ENCODE peak calls at places on chromosomes 5 and 9, in five cellular contexts. L, V, U, P and J are unnamed samples.

GRCh38 chr9:35960029-35960655 is 2.2 kb upstream of the OR2S2 start:
- DNase-seq in L (no peak), V (peak), U (no peak), P (peak), J (no peak)

GRCh38 chr5:135871268-135871895 is 24.3 kb downstream of the IL9 start:
- DNase-seq in L (no peak), V (no peak), U (no peak), P (no peak), J (no peak)

GRCh38 chr9:109506097-109506712 is 8.1 kb upstream of the PTPN3 start:
- DNase-seq in L (no peak), V (no peak), U (no peak), P (no peak), J (no peak)

GRCh38 chr9:82939451-82939850 is 123.5 kb downstream of the RASEF start:
- DNase-seq in L (peak), V (no peak), U (no peak), P (no peak), J (peak)

GRCh38 chr9:71941998-71942567 is 30.6 kb downstream of the C9orf85 start:
- DNase-seq in L (no peak), V (peak), U (no peak), P (no peak), J (no peak)

GRCh38 chr9:85528607-85529006 is 213.1 kb downstream of the AGTPBP1 start:
- DNase-seq in L (no peak), V (no peak), U (no peak), P (no peak), J (no peak)

GRCh38 chr9:72271617-72272478 is 93.2 kb downstream of the ZFAND5 start:
- DNase-seq in L (peak), V (peak), U (peak), P (peak), J (peak)

GRCh38 chr5:90741022-90741564 is 182.5 kb downstream of the ADGRV1 start:
- DNase-seq in L (no peak), V (no peak), U (no peak), P (no peak), J (no peak)

GRCh38 chr5:56749842-56750241 is 65.5 kb upstream of the MAP3K1 start:
- DNase-seq in L (no peak), V (no peak), U (no peak), P (no peak), J (no peak)

GRCh38 chr5:133531634-133532033 is 80.7 kb downstream of the FSTL4 start:
- DNase-seq in L (no peak), V (peak), U (no peak), P (no peak), J (no peak)

GRCh38 chr9:126228779-126229444 is 97.7 kb upstream of the MVB12B start:
- DNase-seq in L (peak), V (peak), U (peak), P (peak), J (peak)

GRCh38 chr5:92836861-92837755 is 743.9 kb downstream of the NR2F1-AS1 start:
- DNase-seq in L (no peak), V (peak), U (no peak), P (peak), J (no peak)

GRCh38 chr5:153752890-153753289 is 262.4 kb downstream of the GRIA1 start:
- DNase-seq in L (no peak), V (no peak), U (no peak), P (peak), J (no peak)

GRCh38 chr5:116626272-116626723 is 51.7 kb upstream of the SEMA6A start:
- DNase-seq in L (peak), V (peak), U (no peak), P (peak), J (peak)

GRCh38 chr5:109611505-109611904 is 78.2 kb upstream of the MAN2A1 start:
- DNase-seq in L (no peak), V (no peak), U (no peak), P (no peak), J (no peak)

GRCh38 chr5:125848746-125849145 is 574.5 kb upstream of the GRAMD2B start:
- DNase-seq in L (no peak), V (no peak), U (no peak), P (no peak), J (peak)

GRCh38 chr5:13771011-13771571 is 173.4 kb downstream of the DNAH5 start:
- DNase-seq in L (no peak), V (peak), U (no peak), P (peak), J (no peak)

GRCh38 chr5:54388411-54388810 is 67.1 kb upstream of the HSPB3 start:
- DNase-seq in L (no peak), V (no peak), U (no peak), P (no peak), J (no peak)

GRCh38 chr5:143921525-143922311 is 109.8 kb downstream of the HMHB1 start:
- DNase-seq in L (no peak), V (peak), U (no peak), P (no peak), J (peak)

GRCh38 chr5:176888016-176888864 is 10.9 kb downstream of the HK3 start:
- DNase-seq in L (no peak), V (no peak), U (no peak), P (no peak), J (no peak)

GRCh38 chr5:66285343-66285942 is 141.3 kb downstream of the SREK1 start:
- DNase-seq in L (no peak), V (no peak), U (no peak), P (no peak), J (no peak)

GRCh38 chr9:33189331-33189731 is 22.2 kb upstream of the B4GALT1 start:
- DNase-seq in L (no peak), V (no peak), U (no peak), P (no peak), J (no peak)

GRCh38 chr9:33185858-33186257 is 18.7 kb upstream of the B4GALT1 start:
- DNase-seq in L (peak), V (no peak), U (no peak), P (no peak), J (peak)

GRCh38 chr9:33186457-33187168 is 19.5 kb upstream of the B4GALT1 start:
- DNase-seq in L (peak), V (peak), U (no peak), P (no peak), J (peak)

GRCh38 chr9:33185406-33185805 is 18.3 kb upstream of the B4GALT1 start:
- DNase-seq in L (no peak), V (no peak), U (no peak), P (no peak), J (no peak)

GRCh38 chr9:33187519-33188218 is 20.5 kb upstream of the B4GALT1 start:
- DNase-seq in L (no peak), V (peak), U (peak), P (peak), J (no peak)
- TF ChIP-seq CTCF in L (no peak), V (no peak), U (no peak), P (no peak), J (no peak)

DNA sequence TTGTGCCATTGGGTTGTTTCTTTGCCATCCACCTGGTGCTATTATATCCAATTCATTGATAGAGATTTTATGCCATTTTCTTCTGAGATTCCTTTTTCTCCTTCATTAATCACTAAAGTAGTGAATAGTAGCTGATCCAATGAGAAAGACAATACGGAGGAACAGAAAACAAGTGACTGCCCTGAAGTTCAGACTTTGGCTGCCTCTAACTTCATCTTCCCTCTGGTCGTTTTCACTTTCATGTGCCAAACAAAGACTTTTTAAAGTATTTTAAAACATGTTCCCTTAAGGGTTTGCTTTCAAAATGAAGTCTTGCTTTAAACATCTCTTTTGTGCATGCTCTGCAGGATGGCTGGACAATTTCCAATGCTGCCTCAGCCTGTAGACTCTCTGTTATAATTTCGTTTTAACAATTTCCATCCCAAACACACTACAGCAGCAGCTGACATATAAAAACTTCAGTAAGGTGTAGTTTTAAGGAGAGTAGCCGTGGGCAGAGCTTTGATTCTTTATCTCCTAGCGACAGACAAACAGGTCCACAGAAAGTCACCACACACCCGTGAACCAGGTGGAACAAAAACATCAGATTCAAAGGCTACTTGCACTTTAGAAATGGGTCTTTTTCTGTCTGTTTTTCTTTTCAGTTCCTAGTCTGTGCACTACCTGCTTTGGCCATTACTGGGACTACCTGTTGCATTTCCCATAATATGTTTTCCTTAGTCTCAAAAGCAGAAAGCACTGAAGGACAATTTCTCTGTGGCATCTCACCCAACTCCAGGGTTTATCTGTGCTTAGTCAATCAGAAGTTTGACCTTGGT is 309.0 kb downstream of the DTWD2 start:
- DNase-seq in L (no peak), V (no peak), U (no peak), P (peak), J (no peak)
- H3K4me3 ChIP-seq in L (no peak), V (no peak), U (no peak), P (no peak), J (no peak)

GRCh38 chr9:13568446-13568845 is 289.0 kb upstream of the MPDZ start:
- DNase-seq in L (no peak), V (no peak), U (no peak), P (no peak), J (no peak)
- TF ChIP-seq CTCF in L (no peak), V (no peak), U (peak), P (no peak), J (no peak)

DNA sequence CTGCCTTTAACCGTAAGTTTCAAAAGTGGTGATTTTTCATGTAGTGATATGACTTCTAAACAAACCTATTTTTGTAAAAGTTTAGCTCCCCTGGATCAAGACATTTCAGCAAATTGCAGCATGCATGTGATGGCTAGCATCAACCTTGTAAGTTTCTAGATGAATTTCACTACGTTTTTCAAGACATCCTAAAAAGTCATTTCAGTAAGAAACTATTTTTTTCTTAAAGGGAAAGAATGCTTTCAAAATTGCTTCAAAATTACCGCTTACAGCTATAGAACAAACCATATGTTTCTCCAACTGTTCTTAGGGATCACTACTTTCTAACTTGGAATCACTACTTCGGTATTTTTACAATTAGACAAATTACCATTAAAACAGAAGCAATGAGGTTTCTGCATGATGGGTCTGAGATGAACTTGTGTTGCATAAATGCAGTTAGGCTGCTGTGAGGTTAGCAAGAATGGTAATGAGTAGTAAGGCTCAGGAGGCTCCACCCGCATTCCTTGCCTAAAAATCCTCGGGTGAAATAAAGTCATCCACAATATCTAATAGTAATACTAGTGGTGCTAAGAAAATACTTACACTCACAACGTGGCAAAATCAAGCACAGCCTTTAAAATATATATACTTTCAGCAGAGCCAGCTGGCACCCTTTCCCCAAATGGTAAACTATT is 53.8 kb downstream of the CDC14B start:
- DNase-seq in L (no peak), V (peak), U (no peak), P (no peak), J (peak)
- H3K4me3 ChIP-seq in L (peak), V (no peak), U (peak), P (peak), J (peak)